ENCODE peak calls at places on chromosome 6, in six cellular contexts. H is astrocyte of the cerebellum, I is cardiac muscle cell, L is fibroblast of mammary gland, Q is psoas muscle, V is colonic mucosa. U is an unnamed sample.
A peak's percentile ranks its signal among the peaks of the same experiment; 100 is the strongest.

GRCh38 chr6:35564733-35565132 is 52.0 kb upstream of the TULP1 start:
- DNase-seq in H (no peak), I (no peak), L (no peak), Q (no peak), V (no peak), U (no peak)

GRCh38 chr6:151425561-151425960 is 26.4 kb downstream of the RMND1 start:
- DNase-seq in H (no peak), I (no peak), L (peak; percentile 18), Q (no peak), V (no peak), U (no peak)

GRCh38 chr6:170005680-170006470 is 254.5 kb downstream of the ERMARD start:
- DNase-seq in H (no peak), I (no peak), L (no peak), Q (no peak), V (no peak), U (no peak)

GRCh38 chr6:166598441-166599138 is 12.1 kb upstream of the RAMACL start:
- DNase-seq in H (peak; percentile 81), I (peak; percentile 96), L (peak; percentile 97), Q (peak; percentile 50), V (no peak), U (no peak)

GRCh38 chr6:110331383-110331782 is 26.8 kb downstream of the METTL24 start:
- DNase-seq in H (no peak), I (no peak), L (no peak), Q (no peak), V (no peak), U (no peak)

GRCh38 chr6:1004885-1005635 is 306.8 kb upstream of the FOXQ1 start:
- DNase-seq in H (no peak), I (no peak), L (no peak), Q (no peak), V (no peak), U (no peak)

GRCh38 chr6:104680539-104680938 is 179.2 kb downstream of the HACE1 start:
- DNase-seq in H (no peak), I (no peak), L (no peak), Q (no peak), V (no peak), U (no peak)

GRCh38 chr6:157461000-157461915 is 80.3 kb downstream of the ZDHHC14 start:
- DNase-seq in H (peak; percentile 37), I (peak; percentile 7), L (no peak), Q (no peak), V (no peak), U (peak; percentile 20)

GRCh38 chr6:118867181-118867580 is 26.8 kb upstream of the ASF1A start:
- DNase-seq in H (no peak), I (no peak), L (peak; percentile 71), Q (no peak), V (no peak), U (no peak)

GRCh38 chr6:12605888-12606345 is 110.7 kb upstream of the PHACTR1 start:
- DNase-seq in H (peak; percentile 43), I (peak; percentile 79), L (peak; percentile 71), Q (no peak), V (peak; percentile 68), U (peak; percentile 60)

GRCh38 chr6:110613356-110613755 is 136.9 kb upstream of the SLC22A16 start:
- DNase-seq in H (no peak), I (no peak), L (peak; percentile 18), Q (no peak), V (no peak), U (no peak)

GRCh38 chr6:117206951-117207687 is 58.2 kb upstream of the VGLL2 start:
- DNase-seq in H (no peak), I (no peak), L (no peak), Q (no peak), V (no peak), U (no peak)

GRCh38 chr6:83702749-83703148 is 6.2 kb downstream of the SNAP91 start:
- DNase-seq in H (no peak), I (no peak), L (no peak), Q (no peak), V (no peak), U (no peak)

GRCh38 chr6:142781124-142781523 is 163.9 kb downstream of the HIVEP2 start:
- DNase-seq in H (no peak), I (peak; percentile 24), L (no peak), Q (no peak), V (no peak), U (no peak)

GRCh38 chr6:42394151-42394550 is 57.6 kb downstream of the TRERF1 start:
- DNase-seq in H (no peak), I (no peak), L (no peak), Q (no peak), V (no peak), U (no peak)

GRCh38 chr6:83792846-83793245 is 60.3 kb upstream of the RIPPLY2 start:
- DNase-seq in H (no peak), I (no peak), L (no peak), Q (no peak), V (no peak), U (no peak)

GRCh38 chr6:168515376-168515775 is 74.4 kb downstream of the SMOC2 start:
- DNase-seq in H (no peak), I (no peak), L (no peak), Q (no peak), V (no peak), U (no peak)

GRCh38 chr6:41505084-41506049 is 40.8 kb upstream of the FOXP4 start:
- DNase-seq in H (no peak), I (peak; percentile 92), L (peak; percentile 69), Q (peak; percentile 78), V (peak; percentile 74), U (no peak)

GRCh38 chr6:36053878-36054277 is 26.3 kb downstream of the MAPK14 start:
- DNase-seq in H (no peak), I (peak; percentile 56), L (no peak), Q (no peak), V (no peak), U (no peak)

GRCh38 chr6:12610862-12611261 is 105.7 kb upstream of the PHACTR1 start:
- DNase-seq in H (no peak), I (no peak), L (no peak), Q (no peak), V (no peak), U (no peak)

GRCh38 chr6:18362058-18362561 is 25.0 kb upstream of the RNF144B start:
- DNase-seq in H (peak; percentile 89), I (peak; percentile 9), L (peak; percentile 88), Q (no peak), V (no peak), U (no peak)

GRCh38 chr6:56372621-56373020 is 125.2 kb upstream of the COL21A1 start:
- DNase-seq in H (no peak), I (peak; percentile 47), L (peak; percentile 30), Q (no peak), V (no peak), U (no peak)

GRCh38 chr6:156934054-156934424 is 156.9 kb downstream of the ARID1B start:
- DNase-seq in H (no peak), I (no peak), L (no peak), Q (no peak), V (no peak), U (no peak)

GRCh38 chr6:24865161-24865560 is 66.4 kb upstream of the ARMH2 start:
- DNase-seq in H (no peak), I (no peak), L (no peak), Q (no peak), V (no peak), U (no peak)

GRCh38 chr6:10166031-10166430 is 248.8 kb downstream of the TFAP2A start:
- DNase-seq in H (no peak), I (no peak), L (no peak), Q (no peak), V (no peak), U (no peak)

GRCh38 chr6:150788135-150788534 is 77.4 kb upstream of the MTHFD1L start:
- DNase-seq in H (no peak), I (no peak), L (no peak), Q (no peak), V (no peak), U (no peak)

GRCh38 chr6:46491789-46492547 is 719 bp upstream of the RCAN2 start:
- DNase-seq in H (no peak), I (peak; percentile 6), L (peak; percentile 17), Q (peak; percentile 57), V (peak; percentile 50), U (peak; percentile 75)

GRCh38 chr6:12340488-12340818 is 50.3 kb downstream of the EDN1 start:
- DNase-seq in H (no peak), I (no peak), L (no peak), Q (no peak), V (no peak), U (no peak)

GRCh38 chr6:109526905-109527628 is 44.0 kb upstream of the ZBTB24 start:
- DNase-seq in H (peak; percentile 68), I (peak; percentile 85), L (peak; percentile 77), Q (no peak), V (peak; percentile 31), U (peak; percentile 66)

GRCh38 chr6:45116714-45117410 is 211.3 kb upstream of the RUNX2 start:
- DNase-seq in H (peak; percentile 56), I (peak; percentile 74), L (peak; percentile 84), Q (no peak), V (no peak), U (no peak)

DNA sequence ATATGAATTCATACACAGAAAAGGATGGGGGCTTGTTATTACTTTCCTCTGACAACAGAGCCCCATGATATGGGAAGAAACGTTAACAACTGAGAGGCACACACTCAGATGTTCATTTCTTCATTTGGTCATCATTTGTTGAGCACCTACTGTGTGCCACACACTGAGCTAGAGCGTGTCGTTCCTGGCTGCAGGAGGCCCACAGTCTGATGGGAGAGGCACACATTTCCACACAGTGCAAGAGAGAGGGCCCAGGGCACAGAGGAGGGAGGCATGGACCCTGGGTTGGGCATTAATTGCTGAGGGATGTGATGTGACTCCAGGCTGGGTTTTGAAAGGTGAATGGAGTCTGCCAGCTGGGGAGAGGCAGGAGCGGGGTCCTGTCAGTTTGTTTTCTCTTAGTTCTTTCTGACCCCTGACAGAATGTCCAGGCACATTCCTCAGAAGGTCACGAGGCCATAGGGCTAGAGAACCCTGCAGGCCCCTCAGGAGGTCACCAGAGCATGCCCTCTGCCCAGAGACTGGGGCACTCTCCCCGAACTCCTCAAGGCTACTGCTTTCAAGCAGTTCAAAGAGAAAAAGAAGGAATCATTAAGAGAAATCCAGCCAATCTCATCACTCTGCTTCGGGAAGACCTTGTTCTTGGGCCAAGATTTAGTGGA is 216.2 kb downstream of the UST start:
- DNase-seq in H (no peak), I (no peak), L (no peak), Q (no peak), V (no peak), U (no peak)
- TF ChIP-seq CTCF in H (no peak), I (no peak), L (no peak), Q (no peak), V (no peak), U (no peak)

DNA sequence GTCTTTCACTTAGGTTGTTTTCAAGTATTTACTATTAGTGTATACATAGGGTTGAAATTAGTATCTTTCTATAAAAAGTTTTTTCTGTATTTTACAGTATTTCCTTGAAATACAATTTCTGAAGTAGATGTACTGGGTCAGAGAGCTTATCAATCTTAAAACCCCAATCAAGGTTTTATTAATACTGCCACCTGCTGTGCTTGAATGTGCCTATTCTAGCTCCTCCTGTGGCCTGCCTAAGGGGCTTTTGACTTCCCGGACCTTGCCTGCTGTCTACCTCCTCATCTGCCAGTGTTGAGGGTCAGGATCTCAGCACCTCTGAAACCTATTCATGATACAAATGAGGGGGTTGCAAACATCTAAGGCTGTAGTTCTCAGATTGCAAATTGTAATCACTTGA is 9.2 kb downstream of the PACRG start:
- DNase-seq in H (no peak), I (no peak), L (no peak), Q (no peak), V (no peak), U (peak; percentile 16)
- TF ChIP-seq CTCF in H (no peak), I (no peak), L (peak; percentile 4), Q (peak; percentile 46), V (no peak), U (no peak)

GRCh38 chr6:47633141-47633540 is 65.2 kb upstream of the ADGRF4 start:
- DNase-seq in H (no peak), I (peak; percentile 20), L (peak; percentile 27), Q (no peak), V (no peak), U (no peak)
- TF ChIP-seq CTCF in H (peak; percentile 4), I (no peak), L (peak; percentile 8), Q (no peak), V (no peak), U (no peak)

GRCh38 chr6:100968934-100969333 is 87.8 kb upstream of the ASCC3 start:
- DNase-seq in H (no peak), I (no peak), L (no peak), Q (no peak), V (no peak), U (no peak)
- TF ChIP-seq CTCF in H (no peak), I (no peak), L (no peak), Q (no peak), V (no peak), U (no peak)

U was measured in Calu3.